ENCODE peak calls at places on chromosomes 7 and 10, in six cellular contexts. P is heart right ventricle, E is fibroblast of mammary gland, C is choroid plexus epithelial cell, S is AG10803, L is lung. O is an unnamed sample.

GRCh38 chr10:132724436-132724835 is 61.5 kb downstream of the NKX6-2 start:
- DNase-seq in E (peak), S (peak), P (no peak), L (no peak), C (peak), O (no peak)

GRCh38 chr10:114810926-114811325 is 10.7 kb upstream of the FHIP2A start:
- DNase-seq in S (no peak), E (no peak), P (no peak), L (no peak), C (no peak), O (no peak)

GRCh38 chr7:1466524-1467271 is 7.4 kb upstream of the MICALL2 start:
- DNase-seq in C (peak), S (peak), P (peak), L (peak), E (peak), O (peak)

GRCh38 chr10:116120688-116121087 is 152.3 kb downstream of the GFRA1 start:
- DNase-seq in P (no peak), L (no peak), C (no peak), S (no peak), E (no peak), O (no peak)

GRCh38 chr7:79610905-79611304 is 157.4 kb upstream of the MAGI2 start:
- DNase-seq in C (no peak), S (no peak), E (no peak), P (no peak), L (no peak), O (peak)

GRCh38 chr10:114635101-114635500 is 23.0 kb downstream of the ABLIM1 start:
- DNase-seq in S (no peak), E (peak), P (no peak), C (no peak), L (no peak), O (peak)

GRCh38 chr7:52431082-52431815 is 604.2 kb upstream of the POM121L12 start:
- DNase-seq in L (no peak), S (no peak), P (no peak), C (no peak), E (no peak), O (no peak)

GRCh38 chr7:151352512-151352911 is 10.9 kb downstream of the NUB1 start:
- DNase-seq in L (no peak), E (no peak), C (no peak), P (no peak), S (no peak), O (no peak)

GRCh38 chr7:70193514-70193913 is 595.2 kb downstream of the AUTS2 start:
- DNase-seq in L (no peak), C (peak), P (no peak), S (peak), E (peak), O (peak)

GRCh38 chr7:84389242-84389641 is 194.7 kb upstream of the SEMA3A start:
- DNase-seq in S (no peak), P (no peak), L (no peak), C (no peak), E (no peak), O (no peak)

GRCh38 chr7:44814956-44815355 is 18.5 kb downstream of the PPIA start:
- DNase-seq in E (no peak), S (no peak), L (no peak), P (no peak), C (no peak), O (no peak)

GRCh38 chr7:95092332-95092731 is 184.9 kb downstream of the PPP1R9A start:
- DNase-seq in C (no peak), L (no peak), S (no peak), E (no peak), P (no peak), O (peak)

GRCh38 chr7:100127866-100128601 is 1.3 kb downstream of the MBLAC1 start:
- DNase-seq in L (no peak), S (no peak), E (no peak), C (peak), P (no peak), O (no peak)

GRCh38 chr10:48627984-48628609 is 23.2 kb upstream of the ARHGAP22 start:
- DNase-seq in S (peak), P (no peak), L (peak), C (no peak), E (peak), O (peak)

GRCh38 chr10:76286536-76286935 is 855.1 kb downstream of the LRMDA start:
- DNase-seq in E (peak), S (peak), C (no peak), L (no peak), P (no peak), O (no peak)

GRCh38 chr7:156626220-156626895 is 14.2 kb upstream of the RNF32 start:
- DNase-seq in S (no peak), C (no peak), P (no peak), E (no peak), L (peak), O (no peak)

GRCh38 chr10:124625831-124626238 is 118.3 kb downstream of the FAM53B start:
- DNase-seq in L (no peak), P (peak), E (peak), S (no peak), C (peak), O (no peak)

GRCh38 chr10:8640878-8641277 is 586.4 kb downstream of the GATA3 start:
- DNase-seq in E (no peak), L (no peak), P (no peak), S (no peak), C (no peak), O (no peak)

GRCh38 chr7:45125193-45125904 is 13.9 kb upstream of the TBRG4 start:
- DNase-seq in C (no peak), E (no peak), S (no peak), P (no peak), L (no peak), O (no peak)

GRCh38 chr7:55158541-55158940 is 139.7 kb downstream of the EGFR start:
- DNase-seq in S (peak), E (no peak), P (no peak), L (no peak), C (peak), O (no peak)

GRCh38 chr7:108114117-108114841 is 15.9 kb downstream of the LAMB4 start:
- DNase-seq in L (no peak), S (no peak), E (no peak), P (no peak), C (peak), O (peak)

GRCh38 chr7:108112683-108113082 is 17.5 kb downstream of the LAMB4 start:
- DNase-seq in S (no peak), E (no peak), P (no peak), C (no peak), L (no peak), O (no peak)

GRCh38 chr7:108108131-108108530 is 22.0 kb downstream of the LAMB4 start:
- DNase-seq in P (no peak), E (no peak), S (no peak), L (no peak), C (no peak), O (no peak)

GRCh38 chr7:108104324-108104723 is 25.8 kb downstream of the LAMB4 start:
- DNase-seq in L (no peak), E (peak), C (peak), S (no peak), P (no peak), O (peak)

DNA sequence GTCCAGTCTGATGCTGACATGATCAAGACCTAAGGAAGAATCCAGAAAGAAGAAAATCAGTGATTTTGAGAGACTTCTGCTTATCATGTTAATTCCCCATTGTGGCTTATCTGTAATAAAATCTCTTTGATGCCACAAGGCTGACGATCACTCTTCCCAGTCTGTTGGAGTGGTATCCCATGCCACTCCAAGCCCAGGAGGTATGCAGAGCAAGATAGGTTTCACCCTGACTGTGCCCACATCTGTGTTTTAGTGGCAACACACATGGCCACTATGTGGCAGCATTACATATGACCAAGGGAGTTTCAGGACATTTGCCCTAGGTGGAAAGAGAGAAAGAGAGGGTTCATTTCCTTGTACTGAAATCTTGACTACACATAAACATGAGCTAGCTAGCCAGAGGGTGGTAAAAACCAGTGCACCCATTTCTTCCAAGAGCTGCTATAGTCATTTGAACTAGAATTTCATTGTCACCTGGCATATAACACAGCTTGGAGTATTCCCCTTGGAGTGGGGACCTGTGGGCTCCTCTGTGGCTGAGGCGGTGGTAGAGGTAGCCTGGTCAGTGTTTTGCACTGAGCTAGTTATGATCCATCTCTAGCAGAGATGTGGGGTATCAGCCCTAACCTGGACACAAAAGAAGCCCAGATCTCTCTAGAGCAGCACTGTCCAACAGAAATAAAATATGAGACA is 20.8 kb downstream of the LAMB4 start:
- DNase-seq in P (no peak), E (peak), S (no peak), L (no peak), C (peak), O (peak)
- TF ChIP-seq CTCF in P (peak), E (peak), S (no peak), L (no peak), C (peak), O (peak)

DNA sequence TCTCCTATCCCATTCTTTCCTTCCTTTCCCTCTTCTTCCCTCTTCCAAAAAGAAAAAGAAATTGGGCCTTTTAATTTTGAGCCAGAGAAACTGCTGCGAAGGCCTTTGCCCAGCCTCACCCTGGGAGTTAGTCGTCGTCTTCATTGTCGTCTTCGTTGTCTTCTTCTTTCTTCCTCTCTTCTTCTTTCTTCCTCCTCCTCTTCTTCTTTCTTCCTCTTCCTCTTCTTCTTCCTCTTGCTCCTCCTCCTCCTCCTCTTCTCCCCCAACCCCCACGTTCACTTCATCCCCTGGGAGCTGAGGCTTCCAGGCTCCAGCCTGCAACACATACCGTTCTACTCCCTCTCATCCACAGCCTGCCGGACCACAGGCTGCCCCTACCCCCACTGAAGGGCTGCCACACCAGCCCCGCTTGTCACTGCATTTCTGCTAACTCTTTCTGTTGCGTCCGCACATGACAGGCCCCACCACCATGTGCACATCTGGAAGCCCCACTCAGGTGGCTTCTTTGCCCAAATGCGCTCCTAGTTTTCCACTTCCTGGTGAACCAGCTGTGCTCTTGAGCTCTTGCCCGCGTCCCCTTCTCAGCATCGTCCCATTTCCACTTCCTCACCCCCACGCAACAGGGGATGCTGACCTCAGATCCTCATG is 95.0 kb upstream of the SH2B2 start:
- DNase-seq in S (no peak), C (no peak), E (no peak), L (no peak), P (no peak), O (no peak)
- H3K4me3 ChIP-seq in S (no peak), C (no peak), E (no peak), L (no peak), P (no peak), O (no peak)

GRCh38 chr7:29807179-29807841 is 1.0 kb downstream of the WIPF3 start:
- DNase-seq in E (no peak), C (no peak), S (peak), L (no peak), P (peak), O (no peak)
- TF ChIP-seq CTCF in E (no peak), C (no peak), S (no peak), L (no peak), P (peak), O (no peak)

GRCh38 chr7:18566205-18566604 is 70.7 kb downstream of the HDAC9 start:
- DNase-seq in S (no peak), C (no peak), L (no peak), E (no peak), P (no peak), O (no peak)
- H3K4me3 ChIP-seq in S (no peak), C (no peak), L (no peak), E (no peak), P (no peak), O (no peak)

GRCh38 chr10:121392657-121393056 is 205.6 kb downstream of the FGFR2 start:
- DNase-seq in L (no peak), P (no peak), E (no peak), C (no peak), S (no peak), O (no peak)
- TF ChIP-seq CTCF in L (no peak), P (no peak), E (no peak), C (no peak), S (no peak), O (no peak)

GRCh38 chr10:58300676-58301075 is 31.7 kb downstream of the CISD1 start:
- DNase-seq in C (no peak), E (no peak), P (no peak), L (no peak), S (no peak), O (no peak)

GRCh38 chr10:58304099-58304633 is 30.6 kb upstream of the UBE2D1 start:
- DNase-seq in C (no peak), S (no peak), P (no peak), L (no peak), E (no peak), O (no peak)

GRCh38 chr10:58307676-58308075 is 27.1 kb upstream of the UBE2D1 start:
- DNase-seq in S (no peak), E (no peak), P (no peak), L (no peak), C (no peak), O (no peak)

GRCh38 chr10:58302259-58302658 is 32.5 kb upstream of the UBE2D1 start:
- DNase-seq in E (no peak), P (no peak), C (no peak), S (no peak), L (no peak), O (no peak)

DNA sequence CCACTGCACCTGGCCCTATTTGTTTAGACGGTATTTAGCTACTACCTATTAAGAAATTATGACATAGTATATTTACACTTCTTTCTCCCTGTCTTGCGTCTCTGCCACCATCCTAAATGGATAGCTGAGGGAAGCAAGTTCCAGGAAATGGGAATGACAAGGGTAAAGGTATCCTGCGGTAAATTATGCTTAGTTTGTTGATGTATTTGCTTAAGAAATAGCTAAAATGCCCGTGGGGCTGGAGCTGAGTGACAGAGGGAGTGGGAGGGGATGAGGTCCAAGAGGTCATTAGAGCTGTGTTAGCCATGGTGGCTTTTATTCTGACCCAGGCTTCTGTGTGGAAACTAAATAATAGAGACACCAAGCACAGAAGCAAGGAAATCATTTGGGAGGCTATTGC is 29.0 kb upstream of the UBE2D1 start:
- DNase-seq in C (no peak), P (no peak), S (no peak), E (no peak), L (no peak), O (no peak)
- H3K4me3 ChIP-seq in C (no peak), P (no peak), S (no peak), E (no peak), L (no peak), O (no peak)

O was measured in cardiac fibroblast.